ENCODE peak calls at places on chromosomes 16 and 17, in six cellular contexts. One of them, this sample, is unnamed.

GRCh38 chr16:57225978-57226377 is 19.1 kb upstream of the ARL2BP start:
- DNase-seq in left lobe of liver: no peak
- DNase-seq in AG04450: no peak
- DNase-seq in stimulated activated CD8-positive, alpha-beta memory T cell treated with anti-CD3 and anti-CD28 coated beads, Interleukin-15, amount 100 ng/mL, for 24 hours: no peak
- DNase-seq in thoracic aorta: no peak
- DNase-seq in ELR: no peak
- DNase-seq in this sample: no peak

GRCh38 chr16:57882797-57883196 is 80.5 kb upstream of the KIFC3 start:
- DNase-seq in AG04450: no peak
- DNase-seq in ELR: peak
- DNase-seq in left lobe of liver: no peak
- DNase-seq in thoracic aorta: no peak
- DNase-seq in stimulated activated CD8-positive, alpha-beta memory T cell treated with anti-CD3 and anti-CD28 coated beads, Interleukin-15, amount 100 ng/mL, for 24 hours: no peak
- DNase-seq in this sample: no peak

GRCh38 chr17:31900877-31901276 is 631 bp downstream of the UTP6 start:
- DNase-seq in ELR: peak
- DNase-seq in left lobe of liver: no peak
- DNase-seq in AG04450: no peak
- DNase-seq in thoracic aorta: no peak
- DNase-seq in stimulated activated CD8-positive, alpha-beta memory T cell treated with anti-CD3 and anti-CD28 coated beads, Interleukin-15, amount 100 ng/mL, for 24 hours: no peak
- DNase-seq in this sample: no peak

GRCh38 chr17:11651089-11651488 is 52.8 kb downstream of the DNAH9 start:
- DNase-seq in stimulated activated CD8-positive, alpha-beta memory T cell treated with anti-CD3 and anti-CD28 coated beads, Interleukin-15, amount 100 ng/mL, for 24 hours: no peak
- DNase-seq in left lobe of liver: no peak
- DNase-seq in thoracic aorta: no peak
- DNase-seq in ELR: no peak
- DNase-seq in AG04450: no peak
- DNase-seq in this sample: no peak

GRCh38 chr17:42388381-42389134 is at the start of gene STAT3:
- DNase-seq in thoracic aorta: peak
- DNase-seq in ELR: peak
- DNase-seq in stimulated activated CD8-positive, alpha-beta memory T cell treated with anti-CD3 and anti-CD28 coated beads, Interleukin-15, amount 100 ng/mL, for 24 hours: peak
- DNase-seq in AG04450: peak
- DNase-seq in left lobe of liver: peak
- DNase-seq in this sample: peak

GRCh38 chr16:378821-379182 is 3.0 kb downstream of the PGAP6 start:
- DNase-seq in left lobe of liver: no peak
- DNase-seq in AG04450: no peak
- DNase-seq in thoracic aorta: no peak
- DNase-seq in stimulated activated CD8-positive, alpha-beta memory T cell treated with anti-CD3 and anti-CD28 coated beads, Interleukin-15, amount 100 ng/mL, for 24 hours: no peak
- DNase-seq in ELR: no peak
- DNase-seq in this sample: no peak

GRCh38 chr16:66933776-66934137 is 445 bp downstream of the CIAO2B start:
- DNase-seq in ELR: peak
- DNase-seq in left lobe of liver: no peak
- DNase-seq in thoracic aorta: no peak
- DNase-seq in stimulated activated CD8-positive, alpha-beta memory T cell treated with anti-CD3 and anti-CD28 coated beads, Interleukin-15, amount 100 ng/mL, for 24 hours: no peak
- DNase-seq in AG04450: no peak
- DNase-seq in this sample: peak

GRCh38 chr17:76199466-76199865 is 40.8 kb downstream of the RNF157 start:
- DNase-seq in AG04450: no peak
- DNase-seq in left lobe of liver: no peak
- DNase-seq in ELR: no peak
- DNase-seq in stimulated activated CD8-positive, alpha-beta memory T cell treated with anti-CD3 and anti-CD28 coated beads, Interleukin-15, amount 100 ng/mL, for 24 hours: no peak
- DNase-seq in thoracic aorta: no peak
- DNase-seq in this sample: no peak

GRCh38 chr17:41067281-41067680 is 1.6 kb upstream of the KRTAP2-4 start:
- DNase-seq in AG04450: peak
- DNase-seq in left lobe of liver: no peak
- DNase-seq in stimulated activated CD8-positive, alpha-beta memory T cell treated with anti-CD3 and anti-CD28 coated beads, Interleukin-15, amount 100 ng/mL, for 24 hours: no peak
- DNase-seq in thoracic aorta: no peak
- DNase-seq in ELR: no peak
- DNase-seq in this sample: no peak

GRCh38 chr16:4859900-4860255 is 12.6 kb downstream of the UBN1 start:
- DNase-seq in ELR: peak
- DNase-seq in AG04450: no peak
- DNase-seq in stimulated activated CD8-positive, alpha-beta memory T cell treated with anti-CD3 and anti-CD28 coated beads, Interleukin-15, amount 100 ng/mL, for 24 hours: no peak
- DNase-seq in thoracic aorta: no peak
- DNase-seq in left lobe of liver: no peak
- DNase-seq in this sample: no peak

GRCh38 chr17:82844796-82845162 is 5.0 kb upstream of the ZNF750 start:
- DNase-seq in ELR: no peak
- DNase-seq in stimulated activated CD8-positive, alpha-beta memory T cell treated with anti-CD3 and anti-CD28 coated beads, Interleukin-15, amount 100 ng/mL, for 24 hours: no peak
- DNase-seq in AG04450: no peak
- DNase-seq in left lobe of liver: no peak
- DNase-seq in thoracic aorta: no peak
- DNase-seq in this sample: no peak

GRCh38 chr17:80130992-80131391 is 15.9 kb downstream of the EIF4A3 start:
- DNase-seq in stimulated activated CD8-positive, alpha-beta memory T cell treated with anti-CD3 and anti-CD28 coated beads, Interleukin-15, amount 100 ng/mL, for 24 hours: no peak
- DNase-seq in AG04450: no peak
- DNase-seq in left lobe of liver: no peak
- DNase-seq in thoracic aorta: no peak
- DNase-seq in ELR: no peak
- DNase-seq in this sample: no peak

GRCh38 chr16:13390093-13390985 is 488.9 kb downstream of the SHISA9 start:
- DNase-seq in thoracic aorta: no peak
- DNase-seq in left lobe of liver: no peak
- DNase-seq in ELR: no peak
- DNase-seq in AG04450: no peak
- DNase-seq in stimulated activated CD8-positive, alpha-beta memory T cell treated with anti-CD3 and anti-CD28 coated beads, Interleukin-15, amount 100 ng/mL, for 24 hours: no peak
- DNase-seq in this sample: no peak

GRCh38 chr16:57462209-57462977 is at the start of gene POLR2C:
- DNase-seq in thoracic aorta: peak
- DNase-seq in ELR: peak
- DNase-seq in stimulated activated CD8-positive, alpha-beta memory T cell treated with anti-CD3 and anti-CD28 coated beads, Interleukin-15, amount 100 ng/mL, for 24 hours: peak
- DNase-seq in AG04450: peak
- DNase-seq in left lobe of liver: peak
- DNase-seq in this sample: peak

GRCh38 chr17:67833946-67834631 is 8.8 kb downstream of the BPTF start:
- DNase-seq in stimulated activated CD8-positive, alpha-beta memory T cell treated with anti-CD3 and anti-CD28 coated beads, Interleukin-15, amount 100 ng/mL, for 24 hours: no peak
- DNase-seq in AG04450: no peak
- DNase-seq in left lobe of liver: no peak
- DNase-seq in ELR: no peak
- DNase-seq in thoracic aorta: no peak
- DNase-seq in this sample: no peak

GRCh38 chr16:89357460-89357859 is 132.9 kb downstream of the ANKRD11 start:
- DNase-seq in ELR: no peak
- DNase-seq in thoracic aorta: no peak
- DNase-seq in left lobe of liver: no peak
- DNase-seq in AG04450: no peak
- DNase-seq in stimulated activated CD8-positive, alpha-beta memory T cell treated with anti-CD3 and anti-CD28 coated beads, Interleukin-15, amount 100 ng/mL, for 24 hours: no peak
- DNase-seq in this sample: no peak

GRCh38 chr17:63927464-63928171 is 4.5 kb downstream of the CD79B start:
- DNase-seq in left lobe of liver: no peak
- DNase-seq in ELR: no peak
- DNase-seq in AG04450: no peak
- DNase-seq in stimulated activated CD8-positive, alpha-beta memory T cell treated with anti-CD3 and anti-CD28 coated beads, Interleukin-15, amount 100 ng/mL, for 24 hours: no peak
- DNase-seq in thoracic aorta: no peak
- DNase-seq in this sample: no peak

GRCh38 chr16:86029131-86029741 is 130.3 kb downstream of the IRF8 start:
- DNase-seq in stimulated activated CD8-positive, alpha-beta memory T cell treated with anti-CD3 and anti-CD28 coated beads, Interleukin-15, amount 100 ng/mL, for 24 hours: no peak
- DNase-seq in thoracic aorta: no peak
- DNase-seq in left lobe of liver: no peak
- DNase-seq in ELR: no peak
- DNase-seq in AG04450: peak
- DNase-seq in this sample: no peak

GRCh38 chr16:86824751-86825310 is 246.5 kb downstream of the FOXL1 start:
- DNase-seq in stimulated activated CD8-positive, alpha-beta memory T cell treated with anti-CD3 and anti-CD28 coated beads, Interleukin-15, amount 100 ng/mL, for 24 hours: no peak
- DNase-seq in ELR: no peak
- DNase-seq in thoracic aorta: no peak
- DNase-seq in AG04450: no peak
- DNase-seq in left lobe of liver: no peak
- DNase-seq in this sample: peak

GRCh38 chr17:4072487-4073157 is 70.2 kb downstream of the ZZEF1 start:
- DNase-seq in left lobe of liver: no peak
- DNase-seq in ELR: peak
- DNase-seq in thoracic aorta: no peak
- DNase-seq in stimulated activated CD8-positive, alpha-beta memory T cell treated with anti-CD3 and anti-CD28 coated beads, Interleukin-15, amount 100 ng/mL, for 24 hours: no peak
- DNase-seq in AG04450: peak
- DNase-seq in this sample: no peak

GRCh38 chr17:28426081-28426519 is 20.1 kb upstream of the SLC46A1 start:
- DNase-seq in left lobe of liver: no peak
- DNase-seq in stimulated activated CD8-positive, alpha-beta memory T cell treated with anti-CD3 and anti-CD28 coated beads, Interleukin-15, amount 100 ng/mL, for 24 hours: no peak
- DNase-seq in ELR: peak
- DNase-seq in AG04450: no peak
- DNase-seq in thoracic aorta: no peak
- DNase-seq in this sample: peak

GRCh38 chr17:44536090-44536960 is 21.0 kb upstream of the FZD2 start:
- DNase-seq in ELR: peak
- DNase-seq in left lobe of liver: no peak
- DNase-seq in thoracic aorta: no peak
- DNase-seq in stimulated activated CD8-positive, alpha-beta memory T cell treated with anti-CD3 and anti-CD28 coated beads, Interleukin-15, amount 100 ng/mL, for 24 hours: no peak
- DNase-seq in AG04450: no peak
- DNase-seq in this sample: no peak

GRCh38 chr17:55668581-55668980 is 54.1 kb downstream of the TMEM100 start:
- DNase-seq in stimulated activated CD8-positive, alpha-beta memory T cell treated with anti-CD3 and anti-CD28 coated beads, Interleukin-15, amount 100 ng/mL, for 24 hours: no peak
- DNase-seq in ELR: no peak
- DNase-seq in thoracic aorta: no peak
- DNase-seq in AG04450: no peak
- DNase-seq in left lobe of liver: no peak
- DNase-seq in this sample: no peak

GRCh38 chr17:78409191-78409621 is 30.8 kb downstream of the PGS1 start:
- DNase-seq in ELR: no peak
- DNase-seq in thoracic aorta: no peak
- DNase-seq in AG04450: no peak
- DNase-seq in stimulated activated CD8-positive, alpha-beta memory T cell treated with anti-CD3 and anti-CD28 coated beads, Interleukin-15, amount 100 ng/mL, for 24 hours: no peak
- DNase-seq in left lobe of liver: peak
- DNase-seq in this sample: no peak

GRCh38 chr17:66673668-66674276 is 161.1 kb upstream of the CACNG5 start:
- DNase-seq in AG04450: peak
- DNase-seq in left lobe of liver: no peak
- DNase-seq in thoracic aorta: no peak
- DNase-seq in stimulated activated CD8-positive, alpha-beta memory T cell treated with anti-CD3 and anti-CD28 coated beads, Interleukin-15, amount 100 ng/mL, for 24 hours: no peak
- DNase-seq in ELR: peak
- DNase-seq in this sample: peak

GRCh38 chr16:2710711-2711231 is 9.3 kb downstream of the PRSS27 start:
- DNase-seq in AG04450: no peak
- DNase-seq in stimulated activated CD8-positive, alpha-beta memory T cell treated with anti-CD3 and anti-CD28 coated beads, Interleukin-15, amount 100 ng/mL, for 24 hours: no peak
- DNase-seq in left lobe of liver: no peak
- DNase-seq in thoracic aorta: no peak
- DNase-seq in ELR: no peak
- DNase-seq in this sample: no peak

GRCh38 chr17:37220609-37220953 is 155.2 kb upstream of the C17orf78 start:
- DNase-seq in stimulated activated CD8-positive, alpha-beta memory T cell treated with anti-CD3 and anti-CD28 coated beads, Interleukin-15, amount 100 ng/mL, for 24 hours: no peak
- DNase-seq in left lobe of liver: no peak
- DNase-seq in ELR: peak
- DNase-seq in AG04450: peak
- DNase-seq in thoracic aorta: no peak
- DNase-seq in this sample: peak

GRCh38 chr17:16887523-16888095 is 84.3 kb downstream of the TNFRSF13B start:
- DNase-seq in thoracic aorta: no peak
- DNase-seq in AG04450: no peak
- DNase-seq in stimulated activated CD8-positive, alpha-beta memory T cell treated with anti-CD3 and anti-CD28 coated beads, Interleukin-15, amount 100 ng/mL, for 24 hours: no peak
- DNase-seq in ELR: no peak
- DNase-seq in left lobe of liver: no peak
- DNase-seq in this sample: no peak

GRCh38 chr17:49853470-49854015 is 5.7 kb upstream of the TAC4 start:
- DNase-seq in left lobe of liver: no peak
- DNase-seq in ELR: no peak
- DNase-seq in thoracic aorta: no peak
- DNase-seq in stimulated activated CD8-positive, alpha-beta memory T cell treated with anti-CD3 and anti-CD28 coated beads, Interleukin-15, amount 100 ng/mL, for 24 hours: no peak
- DNase-seq in AG04450: no peak
- DNase-seq in this sample: no peak

GRCh38 chr17:57086069-57086930 is 1.3 kb downstream of the AKAP1 start:
- DNase-seq in thoracic aorta: no peak
- DNase-seq in stimulated activated CD8-positive, alpha-beta memory T cell treated with anti-CD3 and anti-CD28 coated beads, Interleukin-15, amount 100 ng/mL, for 24 hours: no peak
- DNase-seq in AG04450: no peak
- DNase-seq in left lobe of liver: peak
- DNase-seq in ELR: peak
- DNase-seq in this sample: peak

GRCh38 chr16:68377221-68377620 is 66.4 kb downstream of the PRMT7 start:
- DNase-seq in stimulated activated CD8-positive, alpha-beta memory T cell treated with anti-CD3 and anti-CD28 coated beads, Interleukin-15, amount 100 ng/mL, for 24 hours: no peak
- DNase-seq in left lobe of liver: no peak
- DNase-seq in ELR: no peak
- DNase-seq in thoracic aorta: no peak
- DNase-seq in AG04450: no peak
- DNase-seq in this sample: no peak

GRCh38 chr16:3285131-3285530 is 1.8 kb downstream of the ZNF263 start:
- DNase-seq in AG04450: no peak
- DNase-seq in left lobe of liver: no peak
- DNase-seq in thoracic aorta: no peak
- DNase-seq in ELR: no peak
- DNase-seq in stimulated activated CD8-positive, alpha-beta memory T cell treated with anti-CD3 and anti-CD28 coated beads, Interleukin-15, amount 100 ng/mL, for 24 hours: no peak
- DNase-seq in this sample: no peak

GRCh38 chr16:88058817-88059216 is 107.6 kb downstream of the BANP start:
- DNase-seq in left lobe of liver: no peak
- DNase-seq in AG04450: no peak
- DNase-seq in ELR: no peak
- DNase-seq in thoracic aorta: no peak
- DNase-seq in stimulated activated CD8-positive, alpha-beta memory T cell treated with anti-CD3 and anti-CD28 coated beads, Interleukin-15, amount 100 ng/mL, for 24 hours: no peak
- DNase-seq in this sample: no peak

GRCh38 chr16:48082516-48082915 is 73.3 kb downstream of the ABCC12 start:
- DNase-seq in left lobe of liver: no peak
- DNase-seq in stimulated activated CD8-positive, alpha-beta memory T cell treated with anti-CD3 and anti-CD28 coated beads, Interleukin-15, amount 100 ng/mL, for 24 hours: no peak
- DNase-seq in AG04450: no peak
- DNase-seq in thoracic aorta: no peak
- DNase-seq in ELR: no peak
- DNase-seq in this sample: no peak